ENCODE peak calls at places on chromosome 10, in nine cellular contexts. B is neural crest cell; E is brain microvascular endothelial cell; P is lung; H is transverse colon; Y is HFFc6; R is PC-3; M is astrocyte of the spinal cord; X is CD8-positive, alpha-beta T cell. A is an unnamed sample.

GRCh38 chr10:110513949-110514348 is 16.2 kb downstream of the DUSP5 start:
- DNase-seq in B (no peak), X (no peak), H (no peak), E (no peak), M (peak), Y (no peak), R (no peak), P (no peak), A (no peak)

GRCh38 chr10:69344591-69345244 is 66.4 kb downstream of the HK1 start:
- DNase-seq in X (peak), Y (no peak), B (no peak), P (no peak), E (no peak), M (no peak), R (no peak), H (no peak), A (no peak)

GRCh38 chr10:26890956-26891355 is 30.2 kb upstream of the ABI1 start:
- DNase-seq in H (peak), E (peak), X (peak), B (peak), Y (peak), P (peak), M (peak), R (peak), A (no peak)

GRCh38 chr10:4587466-4587865 is 238.5 kb upstream of the AKR1E2 start:
- DNase-seq in M (no peak), Y (no peak), P (no peak), H (no peak), B (no peak), R (no peak), X (no peak), E (no peak), A (no peak)

GRCh38 chr10:72234560-72235095 is 18.6 kb upstream of the ASCC1 start:
- DNase-seq in X (no peak), E (no peak), R (no peak), Y (no peak), H (no peak), P (no peak), M (no peak), B (no peak), A (no peak)

GRCh38 chr10:118373786-118374185 is 31.7 kb upstream of the FAM204A start:
- DNase-seq in X (no peak), M (peak), P (no peak), Y (peak), R (peak), H (no peak), B (no peak), E (peak), A (no peak)

GRCh38 chr10:90930971-90931841 is 10.3 kb upstream of the ANKRD1 start:
- DNase-seq in R (peak), E (peak), B (no peak), P (peak), M (peak), X (no peak), Y (peak), H (no peak), A (no peak)

GRCh38 chr10:86857097-86857825 is 100.2 kb downstream of the MMRN2 start:
- DNase-seq in Y (peak), M (peak), R (peak), X (no peak), P (no peak), H (no peak), E (peak), B (no peak), A (no peak)

GRCh38 chr10:59585046-59585700 is 124.5 kb downstream of the SLC16A9 start:
- DNase-seq in M (peak), H (no peak), X (no peak), Y (no peak), B (no peak), E (no peak), P (no peak), R (peak), A (no peak)

GRCh38 chr10:96374985-96375830 is 16.4 kb upstream of the OPALIN start:
- DNase-seq in M (peak), Y (peak), E (peak), H (peak), R (peak), P (peak), B (peak), X (peak), A (peak)

GRCh38 chr10:34745244-34745643 is 69.9 kb downstream of the PARD3 start:
- DNase-seq in H (no peak), X (no peak), Y (no peak), M (no peak), R (no peak), P (no peak), E (no peak), B (no peak), A (no peak)

GRCh38 chr10:34751272-34751671 is 63.8 kb downstream of the PARD3 start:
- DNase-seq in E (no peak), H (no peak), X (no peak), R (no peak), M (no peak), P (no peak), Y (no peak), B (no peak), A (no peak)

GRCh38 chr10:34746094-34746493 is 69.0 kb downstream of the PARD3 start:
- DNase-seq in E (no peak), R (peak), P (no peak), Y (no peak), B (no peak), X (no peak), M (no peak), H (no peak), A (no peak)

GRCh38 chr10:34748767-34749166 is 66.3 kb downstream of the PARD3 start:
- DNase-seq in B (no peak), E (no peak), Y (no peak), X (no peak), M (no peak), P (no peak), H (no peak), R (no peak), A (no peak)

DNA sequence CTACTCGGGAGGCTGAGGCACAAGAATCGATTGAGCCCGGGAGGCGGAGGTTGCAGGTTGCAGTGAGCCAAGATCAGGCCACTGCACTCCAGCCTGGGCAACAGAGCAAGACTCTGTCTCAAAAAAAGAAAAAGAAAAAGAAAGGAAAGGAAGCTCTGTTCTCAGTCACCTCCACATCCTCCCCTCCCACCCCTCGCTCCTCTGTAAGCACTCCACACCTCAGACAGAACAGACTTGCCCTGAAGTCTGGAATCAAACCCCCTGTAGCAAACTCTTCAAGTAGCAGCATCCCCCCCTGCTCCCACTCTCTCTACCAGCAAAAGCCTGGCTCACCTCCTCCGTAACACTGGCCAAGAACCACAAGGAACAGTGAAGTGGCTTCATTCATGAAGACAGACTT is 66.7 kb downstream of the PARD3 start:
- DNase-seq in Y (no peak), H (no peak), R (no peak), P (no peak), X (no peak), E (no peak), M (no peak), B (no peak), A (no peak)
- TF ChIP-seq CTCF in Y (no peak), H (no peak), R (no peak), P (no peak), X (no peak), E (no peak), M (no peak), B (no peak), A (no peak)

GRCh38 chr10:101140084-101140949 is 9.2 kb downstream of the TLX1 start:
- DNase-seq in E (no peak), H (no peak), P (no peak), X (no peak), Y (no peak), R (no peak), B (no peak), M (no peak), A (no peak)

GRCh38 chr10:101140950-101141621 is 10.0 kb downstream of the TLX1 start:
- DNase-seq in E (no peak), R (no peak), X (no peak), M (no peak), P (no peak), H (no peak), Y (no peak), B (no peak), A (no peak)

GRCh38 chr10:101138788-101139420 is 7.8 kb downstream of the TLX1 start:
- DNase-seq in H (no peak), P (no peak), M (no peak), E (no peak), Y (no peak), R (no peak), X (no peak), B (no peak), A (no peak)

GRCh38 chr10:101137271-101137670 is 6.2 kb downstream of the TLX1 start:
- DNase-seq in E (no peak), P (no peak), Y (no peak), H (no peak), X (no peak), M (no peak), R (no peak), B (no peak), A (no peak)

GRCh38 chr10:101139421-101139911 is 8.4 kb downstream of the TLX1 start:
- DNase-seq in B (no peak), R (no peak), Y (no peak), P (no peak), H (no peak), M (no peak), X (no peak), E (no peak), A (no peak)
- TF ChIP-seq CTCF in B (peak), R (no peak), Y (peak), P (no peak), H (no peak), M (peak), X (no peak), E (peak), A (no peak)

GRCh38 chr10:70956029-70956759 is 67.8 kb upstream of the PCBD1 start:
- DNase-seq in X (no peak), M (no peak), P (no peak), R (peak), Y (no peak), H (no peak), B (no peak), E (no peak), A (no peak)
- TF ChIP-seq CTCF in X (no peak), M (peak), P (no peak), R (no peak), Y (peak), H (no peak), B (no peak), E (peak), A (no peak)

DNA sequence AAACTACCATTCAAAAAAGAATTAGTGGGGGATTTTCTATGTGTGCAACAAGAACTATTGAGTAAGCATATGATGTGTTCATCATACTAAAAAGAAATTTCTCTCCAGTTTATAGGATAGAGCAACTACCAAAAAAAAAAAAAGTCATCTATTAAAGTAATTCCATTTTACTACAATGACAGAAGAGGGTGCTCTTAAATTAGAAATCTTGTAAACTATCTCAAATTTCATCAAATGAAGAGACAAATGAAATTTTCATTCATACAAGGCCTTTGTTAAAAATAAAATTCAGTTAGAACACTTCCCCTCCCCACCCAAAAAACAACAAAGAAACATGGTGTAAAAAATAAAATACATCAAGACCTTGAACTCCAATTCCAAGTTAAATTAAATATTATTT is 195.4 kb upstream of the PLXDC2 start:
- DNase-seq in X (no peak), P (no peak), E (no peak), Y (no peak), H (no peak), M (peak), R (no peak), B (no peak), A (no peak)
- TF ChIP-seq CTCF in X (no peak), P (no peak), E (no peak), Y (peak), H (no peak), M (no peak), R (no peak), B (no peak), A (no peak)

DNA sequence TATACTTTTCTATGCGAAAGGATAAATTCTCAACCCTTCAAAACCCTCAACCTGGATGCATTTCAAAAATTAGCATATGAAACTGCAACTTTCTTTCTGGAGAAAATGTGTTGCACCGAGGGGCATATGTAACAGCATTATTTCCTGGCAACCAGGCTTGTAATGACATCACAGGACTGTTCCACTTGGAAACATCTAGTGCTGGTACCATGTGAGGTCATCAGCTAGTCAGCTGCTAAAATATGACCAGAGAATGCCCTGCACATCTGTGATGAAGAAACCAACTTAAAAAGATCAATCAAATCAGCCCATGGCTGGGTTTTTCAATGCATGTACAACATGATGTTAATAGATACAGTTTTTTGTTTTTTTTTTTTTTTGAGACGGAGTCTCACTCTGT is 40.0 kb downstream of the FGFR2 start:
- DNase-seq in X (no peak), Y (no peak), E (no peak), B (no peak), P (no peak), R (no peak), H (no peak), M (no peak), A (no peak)
- TF ChIP-seq CTCF in X (no peak), Y (no peak), E (no peak), B (no peak), P (no peak), R (no peak), H (no peak), M (no peak), A (no peak)

DNA sequence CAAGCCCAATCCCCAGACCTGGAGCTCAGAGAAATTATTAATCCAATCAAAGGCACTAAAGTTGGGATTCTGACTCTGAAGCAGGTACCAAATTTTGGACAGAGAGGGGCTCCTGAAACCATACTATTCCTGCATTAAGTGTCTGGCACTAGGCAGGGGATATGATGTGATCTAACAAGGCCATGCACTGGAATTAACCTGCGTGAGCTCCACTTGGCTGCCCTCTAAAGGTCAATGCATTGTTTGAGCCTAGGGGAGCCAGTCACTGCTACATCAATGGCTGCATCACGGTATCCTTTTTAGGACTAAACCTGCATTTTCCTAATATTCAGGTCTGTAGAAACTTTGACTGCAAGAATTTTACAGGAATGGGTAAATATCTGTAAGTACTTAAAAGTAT is 42.1 kb downstream of the ST8SIA6 start:
- DNase-seq in X (no peak), B (no peak), Y (no peak), M (no peak), H (no peak), R (peak), E (no peak), P (no peak), A (no peak)
- TF ChIP-seq CTCF in X (no peak), B (no peak), Y (no peak), M (no peak), H (no peak), R (peak), E (no peak), P (no peak), A (no peak)

DNA sequence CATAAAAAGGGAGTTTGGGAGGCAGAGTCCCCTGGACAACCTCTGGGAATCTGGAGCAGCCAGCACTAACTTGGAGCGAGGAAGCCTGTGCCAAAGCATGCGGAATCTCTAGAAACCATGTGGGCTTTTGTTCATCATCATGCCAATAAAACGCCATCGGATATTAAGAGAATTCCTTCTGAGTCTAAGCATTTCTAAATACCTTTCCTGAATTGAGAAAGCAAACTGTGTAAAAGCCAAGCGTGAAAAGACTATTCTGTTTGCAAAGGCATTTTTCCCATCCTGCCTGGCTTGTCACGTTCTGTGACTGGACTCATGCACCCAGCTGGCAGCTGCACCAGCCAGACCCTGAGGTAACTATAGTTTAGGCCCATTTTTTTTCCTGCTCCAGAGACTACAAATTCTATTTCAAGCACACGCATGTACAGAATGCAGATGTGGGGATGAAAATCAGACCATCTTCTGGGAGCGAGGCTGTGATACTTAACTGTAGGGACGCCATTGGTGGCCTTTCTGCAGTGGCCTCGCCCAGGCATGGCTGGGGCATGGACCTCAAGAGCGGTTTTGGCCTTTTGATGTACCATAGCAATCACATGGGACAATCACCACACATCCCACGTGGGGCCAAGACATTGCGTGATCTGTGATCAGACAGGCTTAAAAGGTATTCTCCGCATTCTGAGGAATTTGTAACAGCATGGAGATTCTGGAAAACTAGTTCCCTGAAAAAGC is 218.9 kb downstream of the KIAA1217 start:
- DNase-seq in X (no peak), R (no peak), H (no peak), Y (no peak), E (no peak), B (no peak), M (no peak), P (no peak), A (no peak)
- TF ChIP-seq CTCF in X (no peak), R (no peak), H (no peak), Y (no peak), E (no peak), B (no peak), M (no peak), P (no peak), A (no peak)

DNA sequence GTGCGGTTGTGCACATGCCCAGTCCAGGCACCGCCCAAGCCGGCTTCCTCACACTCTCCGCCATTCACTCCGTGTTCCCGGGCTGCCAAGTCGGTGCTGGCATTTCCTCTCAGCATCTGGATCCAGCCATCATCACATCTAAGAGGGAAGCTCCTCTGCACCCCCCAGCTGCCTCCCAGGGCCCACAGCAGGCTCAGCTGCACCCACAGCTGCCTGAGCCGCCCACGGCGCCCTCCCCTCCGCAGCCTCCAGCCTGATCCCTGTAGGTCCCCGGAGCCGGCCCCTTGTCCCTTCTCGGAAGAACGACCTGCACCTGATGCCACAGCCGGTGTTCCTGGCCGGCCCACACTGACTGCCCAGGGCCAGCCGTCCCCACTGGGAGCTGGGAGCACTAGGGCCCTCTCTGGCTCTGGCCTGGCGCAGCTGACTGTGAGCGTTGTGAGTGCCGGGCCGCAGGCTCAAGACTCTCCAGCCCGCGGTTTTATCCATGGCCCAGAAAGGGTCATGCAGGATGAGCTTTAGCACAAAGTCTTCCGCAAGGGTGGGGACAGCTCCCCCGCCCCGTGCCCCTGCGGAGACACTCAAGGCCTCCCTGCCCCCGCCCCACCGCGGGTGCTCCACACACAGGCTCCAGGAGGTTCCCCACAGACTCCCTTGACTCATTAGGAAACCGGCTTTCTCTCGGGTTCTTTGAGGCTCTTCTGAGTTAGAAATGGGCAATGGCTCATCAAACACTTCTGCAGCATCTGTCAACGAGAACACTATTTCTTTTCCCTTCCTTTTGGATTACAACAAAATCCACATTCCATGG is 31.3 kb downstream of the CFAP46 start:
- DNase-seq in E (no peak), R (no peak), P (no peak), Y (no peak), X (no peak), B (no peak), H (no peak), M (no peak), A (no peak)
- TF ChIP-seq CTCF in E (no peak), R (no peak), P (no peak), Y (no peak), X (no peak), B (no peak), H (no peak), M (no peak), A (no peak)

GRCh38 chr10:61733358-61733940 is 70.7 kb downstream of the CABCOCO1 start:
- DNase-seq in H (no peak), P (no peak), E (peak), M (peak), B (peak), X (no peak), R (peak), Y (peak), A (no peak)
- TF ChIP-seq CTCF in H (peak), P (peak), E (peak), M (peak), B (peak), X (peak), R (peak), Y (peak), A (no peak)